ENCODE peak calls at places on chromosomes 5 and 9, in ten cellular contexts. P is astrocyte of the cerebellum; O is stimulated activated CD4-positive, alpha-beta T cell treated with anti-CD3 and anti-CD28 coated beads, Interleukin-12 subunit alpha, Interleukin-12 subunit beta, amount 100 ng/mL, for 4 hours; F is GM12878; R is tibial artery; T is HT1080; D is fibroblast of pulmonary artery; C is AG08396; G is coronary artery; Z is cardiac muscle cell. J is an unnamed sample.

GRCh38 chr5:39713224-39713911 is 288.6 kb upstream of the DAB2 start:
- DNase-seq in P (no peak), O (no peak), F (no peak), R (peak), T (no peak), D (peak), C (no peak), G (no peak), Z (no peak), J (no peak)

GRCh38 chr9:114538241-114538640 is 33.0 kb upstream of the WHRN start:
- DNase-seq in P (no peak), O (no peak), F (peak), R (no peak), T (peak), D (no peak), C (no peak), G (no peak), Z (no peak), J (peak)

GRCh38 chr9:114207034-114207815 is 51.9 kb downstream of the COL27A1 start:
- DNase-seq in P (no peak), O (no peak), F (no peak), R (peak), T (peak), D (peak), C (peak), G (no peak), Z (peak), J (peak)

GRCh38 chr9:80794197-80794596 is 895.1 kb downstream of the TLE1 start:
- DNase-seq in P (no peak), O (no peak), F (no peak), R (no peak), T (no peak), D (no peak), C (no peak), G (no peak), Z (no peak), J (no peak)

GRCh38 chr5:151072234-151073025 is 8.4 kb downstream of the TNIP1 start:
- DNase-seq in P (no peak), O (no peak), F (no peak), R (no peak), T (peak), D (peak), C (peak), G (no peak), Z (no peak), J (peak)

GRCh38 chr9:118271331-118271730 is 567.1 kb downstream of the TLR4 start:
- DNase-seq in P (no peak), O (no peak), F (no peak), R (no peak), T (no peak), D (no peak), C (no peak), G (no peak), Z (no peak), J (no peak)

GRCh38 chr9:91421987-91422765 is 1.5 kb downstream of the NFIL3 start:
- DNase-seq in P (no peak), O (no peak), F (no peak), R (peak), T (no peak), D (peak), C (peak), G (peak), Z (peak), J (no peak)

GRCh38 chr5:3336666-3337065 is 259.0 kb upstream of the IRX1 start:
- DNase-seq in P (no peak), O (no peak), F (no peak), R (no peak), T (no peak), D (no peak), C (no peak), G (no peak), Z (no peak), J (no peak)

GRCh38 chr5:120532835-120533234 is 68.7 kb downstream of the PRR16 start:
- DNase-seq in P (no peak), O (no peak), F (no peak), R (no peak), T (no peak), D (no peak), C (no peak), G (no peak), Z (peak), J (no peak)

GRCh38 chr5:158456756-158457155 is 597.8 kb upstream of the CLINT1 start:
- DNase-seq in P (peak), O (no peak), F (no peak), R (peak), T (peak), D (peak), C (peak), G (no peak), Z (no peak), J (peak)

GRCh38 chr5:36744041-36744677 is 132.4 kb upstream of the NIPBL start:
- DNase-seq in P (no peak), O (no peak), F (no peak), R (no peak), T (no peak), D (no peak), C (no peak), G (no peak), Z (peak), J (no peak)

GRCh38 chr5:68216737-68217231 is 1.2 kb downstream of the PIK3R1 start:
- DNase-seq in P (no peak), O (no peak), F (no peak), R (no peak), T (no peak), D (peak), C (no peak), G (no peak), Z (no peak), J (peak)

GRCh38 chr5:146395233-146395632 is 51.9 kb upstream of the TCERG1 start:
- DNase-seq in P (no peak), O (no peak), F (no peak), R (no peak), T (no peak), D (no peak), C (no peak), G (no peak), Z (no peak), J (no peak)

GRCh38 chr5:175478008-175478383 is 364 bp upstream of the SFXN1 start:
- DNase-seq in P (no peak), O (no peak), F (no peak), R (no peak), T (no peak), D (peak), C (no peak), G (no peak), Z (no peak), J (no peak)

GRCh38 chr9:112754578-112754977 is 4.0 kb downstream of the SNX30 start:
- DNase-seq in P (no peak), O (no peak), F (no peak), R (no peak), T (peak), D (peak), C (no peak), G (no peak), Z (no peak), J (no peak)

GRCh38 chr5:102229685-102230084 is 66.4 kb downstream of the SLCO4C1 start:
- DNase-seq in P (no peak), O (no peak), F (no peak), R (no peak), T (no peak), D (no peak), C (no peak), G (no peak), Z (no peak), J (no peak)

GRCh38 chr5:54007822-54008777 is 302.3 kb downstream of the ARL15 start:
- DNase-seq in P (no peak), O (no peak), F (no peak), R (no peak), T (peak), D (peak), C (no peak), G (no peak), Z (peak), J (peak)

GRCh38 chr5:465591-466403 is 22.8 kb downstream of the EXOC3 start:
- DNase-seq in P (no peak), O (no peak), F (no peak), R (peak), T (no peak), D (no peak), C (no peak), G (peak), Z (no peak), J (no peak)

GRCh38 chr5:54883374-54884194 is 101.8 kb downstream of the ESM1 start:
- DNase-seq in P (no peak), O (no peak), F (no peak), R (peak), T (no peak), D (peak), C (peak), G (no peak), Z (peak), J (no peak)

GRCh38 chr5:73565969-73566547 is 515 bp downstream of the UTP15 start:
- DNase-seq in P (no peak), O (no peak), F (no peak), R (no peak), T (no peak), D (no peak), C (no peak), G (no peak), Z (no peak), J (no peak)

GRCh38 chr9:72312563-72312962 is 52.4 kb downstream of the ZFAND5 start:
- DNase-seq in P (no peak), O (no peak), F (no peak), R (no peak), T (no peak), D (no peak), C (no peak), G (no peak), Z (no peak), J (no peak)

GRCh38 chr5:29077451-29077850 is 2039.1 kb upstream of the CDH9 start:
- DNase-seq in P (no peak), O (no peak), F (no peak), R (no peak), T (peak), D (no peak), C (no peak), G (no peak), Z (no peak), J (no peak)

GRCh38 chr5:177473461-177473991 is at the start of gene DBN1:
- DNase-seq in P (no peak), O (no peak), F (no peak), R (no peak), T (no peak), D (peak), C (peak), G (no peak), Z (peak), J (peak)

GRCh38 chr9:136695955-136696354 is 8.7 kb upstream of the AGPAT2 start:
- DNase-seq in P (no peak), O (no peak), F (no peak), R (no peak), T (no peak), D (no peak), C (no peak), G (no peak), Z (no peak), J (no peak)

GRCh38 chr9:16425572-16425971 is 444.9 kb downstream of the BNC2 start:
- DNase-seq in P (no peak), O (no peak), F (no peak), R (no peak), T (peak), D (peak), C (no peak), G (no peak), Z (no peak), J (peak)

GRCh38 chr5:72465601-72466563 is 41.3 kb downstream of the ZNF366 start:
- DNase-seq in P (no peak), O (no peak), F (peak), R (no peak), T (peak), D (no peak), C (peak), G (no peak), Z (no peak), J (no peak)